ENCODE peak calls at places on chromosomes 11 and 22, in nine cellular contexts. L is left lung; Z is activated effector memory CD4-positive, alpha-beta T cell treated with Interleukin-2 at 50 U/mL for 16 hours; X is CD8-positive, alpha-beta memory T cell; R is T-helper 2 cell treated with Interferon-gamma antibody and Interleukin-4, amounts not matched to agents 5 μg/mL and 100 μg/mL, for 36 hours; O is GM19239; Y is heart left ventricle; K is HEK293T; D is KBM-7. V is an unnamed sample.
A peak's percentile ranks its signal among the peaks of the same experiment; 100 is the strongest.

GRCh38 chr22:37328017-37328416 is 45.7 kb downstream of the CYTH4 start:
- DNase-seq in L (no peak), Z (no peak), X (no peak), R (no peak), O (no peak), Y (no peak), K (no peak), D (no peak), V (no peak)

GRCh38 chr22:48570912-48571311 is 1256.8 kb downstream of the BRD1 start:
- DNase-seq in L (no peak), Z (no peak), X (no peak), R (no peak), O (no peak), Y (no peak), K (no peak), D (no peak), V (no peak)

GRCh38 chr22:36334081-36334831 is 53.5 kb downstream of the MYH9 start:
- DNase-seq in L (peak; percentile 88), Z (peak; percentile 31), X (no peak), R (peak; percentile 49), O (no peak), Y (no peak), K (no peak), D (peak; percentile 80), V (no peak)

GRCh38 chr11:69640995-69641581 is at the start of gene CCND1:
- DNase-seq in L (peak; percentile 90), Z (peak; percentile 12), X (peak; percentile 15), R (peak; percentile 20), O (peak; percentile 61), Y (peak; percentile 83), K (peak; percentile 79), D (peak; percentile 28), V (peak; percentile 77)

GRCh38 chr11:64754919-64755662 is 4.7 kb downstream of the PYGM start:
- DNase-seq in L (peak; percentile 66), Z (no peak), X (no peak), R (no peak), O (no peak), Y (no peak), K (no peak), D (no peak), V (no peak)

GRCh38 chr11:3122775-3123201 is 42.3 kb downstream of the OSBPL5 start:
- DNase-seq in L (peak; percentile 39), Z (no peak), X (no peak), R (no peak), O (no peak), Y (peak; percentile 62), K (no peak), D (no peak), V (no peak)

GRCh38 chr11:13338437-13339069 is 61.0 kb downstream of the BMAL1 start:
- DNase-seq in L (no peak), Z (no peak), X (no peak), R (peak; percentile 20), O (no peak), Y (no peak), K (no peak), D (no peak), V (no peak)

GRCh38 chr11:6455070-6455469 is 14.3 kb upstream of the HPX start:
- DNase-seq in L (no peak), Z (no peak), X (no peak), R (no peak), O (no peak), Y (no peak), K (no peak), D (no peak), V (no peak)

GRCh38 chr11:33774356-33775063 is at the start of gene FBXO3:
- DNase-seq in L (peak; percentile 95), Z (peak; percentile 83), X (peak; percentile 86), R (peak; percentile 71), O (peak; percentile 67), Y (peak; percentile 95), K (peak; percentile 97), D (peak; percentile 81), V (peak; percentile 98)

GRCh38 chr11:6677018-6677417 is 6.1 kb downstream of the MRPL17 start:
- DNase-seq in L (no peak), Z (no peak), X (no peak), R (no peak), O (no peak), Y (no peak), K (no peak), D (no peak), V (no peak)

GRCh38 chr11:10401275-10401674 is 53.8 kb upstream of the AMPD3 start:
- DNase-seq in L (no peak), Z (no peak), X (no peak), R (no peak), O (no peak), Y (no peak), K (no peak), D (no peak), V (no peak)

GRCh38 chr11:62842171-62842717 is 2.9 kb upstream of the WDR74 start:
- DNase-seq in L (peak; percentile 86), Z (no peak), X (no peak), R (peak; percentile 60), O (no peak), Y (peak; percentile 85), K (peak; percentile 18), D (peak; percentile 42), V (peak; percentile 36)

GRCh38 chr11:36945384-36945783 is 347.3 kb upstream of the RAG2 start:
- DNase-seq in L (no peak), Z (no peak), X (no peak), R (no peak), O (no peak), Y (no peak), K (no peak), D (peak; percentile 24), V (no peak)

GRCh38 chr11:67646535-67647336 is 3.8 kb downstream of the ACY3 start:
- DNase-seq in L (peak; percentile 76), Z (peak; percentile 23), X (peak; percentile 43), R (peak; percentile 45), O (no peak), Y (peak; percentile 60), K (no peak), D (peak; percentile 89), V (no peak)

GRCh38 chr22:43776081-43776670 is 35.9 kb downstream of the EFCAB6 start:
- DNase-seq in L (no peak), Z (no peak), X (no peak), R (no peak), O (no peak), Y (no peak), K (no peak), D (no peak), V (no peak)

GRCh38 chr11:269146-269890 is 8.9 kb upstream of the NLRP6 start:
- DNase-seq in L (no peak), Z (no peak), X (peak; percentile 86), R (peak; percentile 62), O (no peak), Y (no peak), K (no peak), D (peak; percentile 93), V (no peak)

GRCh38 chr22:32199341-32199740 is 5.5 kb downstream of the RFPL2 start:
- DNase-seq in L (no peak), Z (no peak), X (no peak), R (no peak), O (no peak), Y (no peak), K (no peak), D (no peak), V (no peak)

GRCh38 chr22:22154068-22154467 is 90.5 kb upstream of the VPREB1 start:
- DNase-seq in L (no peak), Z (no peak), X (no peak), R (no peak), O (no peak), Y (no peak), K (no peak), D (no peak), V (no peak)

GRCh38 chr22:41542224-41542623 is 2.0 kb downstream of the POLR3H start:
- DNase-seq in L (no peak), Z (no peak), X (no peak), R (no peak), O (no peak), Y (no peak), K (no peak), D (no peak), V (no peak)

GRCh38 chr11:32829680-32830412 is at the start of gene PRRG4:
- DNase-seq in L (peak; percentile 96), Z (no peak), X (no peak), R (peak; percentile 64), O (peak; percentile 53), Y (peak; percentile 78), K (peak; percentile 79), D (peak; percentile 81), V (peak; percentile 80)

GRCh38 chr11:104645276-104646018 is 252.8 kb downstream of the CASP12 start:
- DNase-seq in L (no peak), Z (no peak), X (no peak), R (no peak), O (no peak), Y (no peak), K (no peak), D (peak; percentile 2), V (no peak)

GRCh38 chr11:104781037-104781436 is 117.2 kb downstream of the CASP12 start:
- DNase-seq in L (no peak), Z (no peak), X (no peak), R (no peak), O (no peak), Y (no peak), K (no peak), D (no peak), V (no peak)

GRCh38 chr11:64065141-64065465 is 29.4 kb downstream of the FLRT1 start:
- DNase-seq in L (no peak), Z (no peak), X (no peak), R (no peak), O (no peak), Y (no peak), K (no peak), D (no peak), V (no peak)

GRCh38 chr11:68439355-68440065 is 21.0 kb upstream of the PPP6R3 start:
- DNase-seq in L (peak; percentile 66), Z (no peak), X (no peak), R (no peak), O (no peak), Y (no peak), K (no peak), D (no peak), V (no peak)

GRCh38 chr22:33380789-33381530 is 322.8 kb upstream of the SYN3 start:
- DNase-seq in L (no peak), Z (no peak), X (no peak), R (no peak), O (no peak), Y (no peak), K (no peak), D (no peak), V (no peak)

GRCh38 chr22:32469799-32470212 is 4.8 kb upstream of the FBXO7 start:
- DNase-seq in L (no peak), Z (no peak), X (no peak), R (no peak), O (no peak), Y (no peak), K (no peak), D (peak; percentile 4), V (no peak)

GRCh38 chr11:68212421-68213134 is 518 bp downstream of the KMT5B start:
- DNase-seq in L (peak; percentile 88), Z (peak; percentile 41), X (peak; percentile 62), R (peak; percentile 50), O (peak; percentile 83), Y (peak; percentile 81), K (peak; percentile 76), D (peak; percentile 72), V (peak; percentile 87)

GRCh38 chr11:60880635-60881282 is 13.4 kb downstream of the ZP1 start:
- DNase-seq in L (no peak), Z (no peak), X (no peak), R (no peak), O (no peak), Y (no peak), K (no peak), D (no peak), V (no peak)

GRCh38 chr22:49736538-49736937 is 91.1 kb downstream of the BRD1 start:
- DNase-seq in L (peak; percentile 60), Z (no peak), X (no peak), R (no peak), O (no peak), Y (no peak), K (no peak), D (no peak), V (no peak)

V was measured in GM10248.